ENCODE peak calls at places on chromosomes 13 and 19, in five cellular contexts. One of them, this sample, is unnamed.
A peak's percentile ranks its signal among the peaks of the same experiment; 100 is the strongest.

GRCh38 chr13:65808061-65808460 is 1422.1 kb downstream of the PCDH9 start:
- DNase-seq in colonic mucosa: no peak
- DNase-seq in transverse colon: no peak
- DNase-seq in keratinocyte: no peak
- DNase-seq in PC-9: no peak
- DNase-seq in this sample: no peak

GRCh38 chr19:4657835-4658234 is 12.3 kb downstream of the MYDGF start:
- DNase-seq in transverse colon: no peak
- DNase-seq in PC-9: no peak
- DNase-seq in colonic mucosa: no peak
- DNase-seq in keratinocyte: no peak
- DNase-seq in this sample: no peak

GRCh38 chr19:33557720-33558119 is 36.1 kb upstream of the PEPD start:
- DNase-seq in transverse colon: no peak
- DNase-seq in colonic mucosa: no peak
- DNase-seq in keratinocyte: no peak
- DNase-seq in PC-9: no peak
- DNase-seq in this sample: no peak

GRCh38 chr13:65292488-65292901 is 1937.6 kb downstream of the PCDH9 start:
- DNase-seq in PC-9: no peak
- DNase-seq in transverse colon: no peak
- DNase-seq in colonic mucosa: no peak
- DNase-seq in keratinocyte: no peak
- DNase-seq in this sample: no peak

GRCh38 chr13:25046274-25046984 is 49.5 kb upstream of the PABPC3 start:
- DNase-seq in colonic mucosa: no peak
- DNase-seq in transverse colon: no peak
- DNase-seq in PC-9: no peak
- DNase-seq in keratinocyte: no peak
- DNase-seq in this sample: peak; percentile 77

GRCh38 chr13:113397606-113398425 is 33.9 kb upstream of the GRTP1 start:
- DNase-seq in PC-9: no peak
- DNase-seq in transverse colon: no peak
- DNase-seq in keratinocyte: no peak
- DNase-seq in colonic mucosa: no peak
- DNase-seq in this sample: no peak

GRCh38 chr19:48738557-48739399 is 1.6 kb downstream of the RASIP1 start:
- DNase-seq in keratinocyte: peak; percentile 74
- DNase-seq in transverse colon: peak; percentile 97
- DNase-seq in PC-9: peak; percentile 96
- DNase-seq in colonic mucosa: peak; percentile 99
- DNase-seq in this sample: peak; percentile 98

GRCh38 chr13:76455960-76456359 is 430.2 kb downstream of the KCTD12 start:
- DNase-seq in keratinocyte: no peak
- DNase-seq in colonic mucosa: no peak
- DNase-seq in PC-9: no peak
- DNase-seq in transverse colon: no peak
- DNase-seq in this sample: no peak

GRCh38 chr13:47632311-47632710 is 368.8 kb downstream of the SUCLA2 start:
- DNase-seq in keratinocyte: no peak
- DNase-seq in PC-9: no peak
- DNase-seq in colonic mucosa: no peak
- DNase-seq in transverse colon: no peak
- DNase-seq in this sample: peak; percentile 96

GRCh38 chr13:37040789-37041188 is 18.7 kb downstream of the SUPT20H start:
- DNase-seq in transverse colon: no peak
- DNase-seq in PC-9: no peak
- DNase-seq in keratinocyte: no peak
- DNase-seq in colonic mucosa: no peak
- DNase-seq in this sample: no peak

GRCh38 chr19:46015080-46015960 is 7.5 kb downstream of the PGLYRP1 start:
- DNase-seq in keratinocyte: peak; percentile 48
- DNase-seq in colonic mucosa: peak; percentile 90
- DNase-seq in PC-9: peak; percentile 83
- DNase-seq in transverse colon: peak; percentile 83
- DNase-seq in this sample: peak; percentile 75

GRCh38 chr19:3249408-3249807 is 24.9 kb downstream of the CELF5 start:
- DNase-seq in keratinocyte: no peak
- DNase-seq in transverse colon: no peak
- DNase-seq in PC-9: no peak
- DNase-seq in colonic mucosa: no peak
- DNase-seq in this sample: peak; percentile 68

GRCh38 chr13:24459234-24459633 is 53.3 kb downstream of the PARP4 start:
- DNase-seq in PC-9: no peak
- DNase-seq in transverse colon: no peak
- DNase-seq in colonic mucosa: no peak
- DNase-seq in keratinocyte: no peak
- DNase-seq in this sample: no peak

DNA sequence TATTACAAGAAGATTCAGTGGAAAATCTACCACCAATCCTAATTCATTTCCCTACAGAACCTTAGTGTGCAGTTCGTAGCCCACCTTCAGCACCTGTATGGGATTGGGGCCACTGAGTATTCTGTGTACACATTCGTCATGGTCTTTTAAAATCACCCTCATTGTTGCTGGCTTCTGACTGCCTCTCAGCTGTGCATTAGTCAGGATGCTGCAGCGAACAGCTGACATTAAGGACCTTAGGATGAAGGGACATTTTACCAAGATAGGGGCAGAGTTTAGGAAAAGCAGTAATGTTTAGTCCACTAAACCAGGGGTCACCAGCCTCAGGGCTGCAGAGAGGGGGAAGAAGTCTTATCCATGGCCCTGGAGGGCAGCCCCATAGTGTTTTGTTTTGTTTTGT is 176.5 kb downstream of the COL4A1 start:
- DNase-seq in transverse colon: no peak
- DNase-seq in keratinocyte: no peak
- DNase-seq in PC-9: no peak
- DNase-seq in colonic mucosa: no peak
- DNase-seq in this sample: no peak
- H3K4me3 ChIP-seq in transverse colon: no peak overlapping the region
- H3K4me3 ChIP-seq in keratinocyte: no peak overlapping the region
- H3K4me3 ChIP-seq in PC-9: no peak overlapping the region
- H3K4me3 ChIP-seq in colonic mucosa: no peak overlapping the region
- H3K4me3 ChIP-seq in this sample: no peak overlapping the region

GRCh38 chr13:44129418-44129817 is 244.2 kb upstream of the SERP2 start:
- DNase-seq in PC-9: no peak
- DNase-seq in keratinocyte: no peak
- DNase-seq in colonic mucosa: no peak
- DNase-seq in transverse colon: no peak
- DNase-seq in this sample: no peak

GRCh38 chr13:44131069-44131614 is 242.5 kb upstream of the SERP2 start:
- DNase-seq in keratinocyte: no peak
- DNase-seq in colonic mucosa: no peak
- DNase-seq in PC-9: no peak
- DNase-seq in transverse colon: no peak
- DNase-seq in this sample: no peak

GRCh38 chr13:44132710-44133109 is 240.9 kb upstream of the SERP2 start:
- DNase-seq in keratinocyte: no peak
- DNase-seq in PC-9: peak; percentile 30
- DNase-seq in colonic mucosa: no peak
- DNase-seq in transverse colon: peak; percentile 21
- DNase-seq in this sample: no peak

GRCh38 chr13:44125943-44126469 is 246.3 kb downstream of the LACC1 start:
- DNase-seq in colonic mucosa: no peak
- DNase-seq in keratinocyte: no peak
- DNase-seq in PC-9: no peak
- DNase-seq in transverse colon: no peak
- DNase-seq in this sample: no peak

DNA sequence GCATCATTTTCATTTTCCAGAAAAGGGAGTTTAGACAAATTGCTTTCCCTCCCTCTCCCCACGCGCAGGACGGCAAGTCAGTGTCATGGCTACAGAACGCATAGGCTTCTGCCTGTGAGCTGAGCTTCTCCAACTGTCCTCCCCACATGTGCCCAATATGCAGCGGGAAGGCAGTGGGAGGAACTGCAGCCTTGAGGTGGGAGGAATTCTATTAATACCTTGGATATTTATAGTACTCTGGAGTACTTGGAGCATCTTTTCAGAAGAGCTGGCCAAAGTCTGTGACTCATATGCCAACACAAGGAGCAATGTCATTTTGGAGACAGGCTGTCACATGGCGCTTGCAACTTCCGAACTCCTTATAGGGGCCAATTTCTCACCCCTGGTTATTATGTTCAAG is 245.1 kb upstream of the SERP2 start:
- DNase-seq in PC-9: no peak
- DNase-seq in transverse colon: no peak
- DNase-seq in keratinocyte: no peak
- DNase-seq in colonic mucosa: no peak
- DNase-seq in this sample: no peak
- TF ChIP-seq CTCF in PC-9: no peak
- TF ChIP-seq CTCF in transverse colon: no peak
- TF ChIP-seq CTCF in keratinocyte: no peak
- TF ChIP-seq CTCF in colonic mucosa: no peak
- TF ChIP-seq CTCF in this sample: no peak

GRCh38 chr13:75405976-75406703 is 75.8 kb downstream of the TBC1D4 start:
- DNase-seq in keratinocyte: no peak
- DNase-seq in transverse colon: no peak
- DNase-seq in PC-9: no peak
- DNase-seq in colonic mucosa: no peak
- DNase-seq in this sample: no peak
- H3K27ac ChIP-seq in keratinocyte: no peak overlapping the region
- H3K27ac ChIP-seq in transverse colon: no peak overlapping the region
- H3K27ac ChIP-seq in PC-9: no peak overlapping the region
- H3K27ac ChIP-seq in colonic mucosa: no peak overlapping the region
- H3K27ac ChIP-seq in this sample: no peak overlapping the region

DNA sequence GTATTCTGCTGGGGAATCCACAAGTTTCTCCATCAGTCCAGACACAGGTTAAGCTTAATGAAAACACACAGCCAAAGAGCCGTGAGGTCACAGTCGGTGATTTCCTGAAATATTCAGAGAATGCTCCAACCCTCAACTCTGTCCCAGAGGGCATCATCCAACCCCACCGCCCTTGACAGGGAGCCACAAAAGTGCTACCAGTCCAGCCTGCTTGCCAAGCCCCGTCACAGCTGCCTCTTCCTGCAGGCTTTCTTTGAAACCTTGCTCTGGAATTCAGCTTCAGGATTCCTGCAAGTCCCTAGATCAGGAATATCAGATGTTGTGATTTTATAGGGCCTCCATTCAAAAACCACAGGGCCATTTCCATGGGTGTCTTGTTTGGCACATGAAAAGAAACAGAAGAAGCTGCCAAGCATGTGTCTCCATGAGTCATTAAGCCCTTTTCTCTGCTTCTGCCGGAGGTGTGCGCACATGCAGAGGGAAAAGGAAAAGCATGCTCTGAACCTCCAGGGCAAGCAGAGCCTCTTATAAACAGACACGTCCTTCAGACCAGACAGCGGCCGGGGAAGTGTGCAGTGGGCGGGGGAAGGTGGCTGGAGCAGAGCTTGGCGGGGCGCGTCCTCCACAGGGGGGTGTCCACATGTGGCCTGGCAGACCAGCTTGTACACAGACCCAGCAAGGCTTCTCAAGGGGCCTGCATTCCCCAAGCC is 164.7 kb downstream of the KATNAL1 start:
- DNase-seq in transverse colon: peak; percentile 34
- DNase-seq in PC-9: peak; percentile 87
- DNase-seq in keratinocyte: peak; percentile 83
- DNase-seq in colonic mucosa: no peak
- DNase-seq in this sample: no peak
- H3K4me3 ChIP-seq in transverse colon: no peak overlapping the region
- H3K4me3 ChIP-seq in PC-9: no peak overlapping the region
- H3K4me3 ChIP-seq in keratinocyte: no peak overlapping the region
- H3K4me3 ChIP-seq in colonic mucosa: no peak overlapping the region
- H3K4me3 ChIP-seq in this sample: no peak overlapping the region

GRCh38 chr19:28940751-28941500 is 272.0 kb downstream of the UQCRFS1 start:
- DNase-seq in transverse colon: no peak
- DNase-seq in keratinocyte: no peak
- DNase-seq in PC-9: no peak
- DNase-seq in colonic mucosa: no peak
- DNase-seq in this sample: no peak
- TF ChIP-seq CTCF in transverse colon: no peak
- TF ChIP-seq CTCF in keratinocyte: no peak
- TF ChIP-seq CTCF in PC-9: no peak
- TF ChIP-seq CTCF in colonic mucosa: no peak
- TF ChIP-seq CTCF in this sample: no peak

GRCh38 chr13:111275995-111276618 is 44.3 kb upstream of the TEX29 start:
- DNase-seq in colonic mucosa: no peak
- DNase-seq in PC-9: no peak
- DNase-seq in keratinocyte: no peak
- DNase-seq in transverse colon: no peak
- DNase-seq in this sample: no peak
- H3K27ac ChIP-seq in colonic mucosa: no peak overlapping the region
- H3K27ac ChIP-seq in PC-9: no peak overlapping the region
- H3K27ac ChIP-seq in keratinocyte: no peak overlapping the region
- H3K27ac ChIP-seq in transverse colon: no peak overlapping the region
- H3K27ac ChIP-seq in this sample: no peak overlapping the region

GRCh38 chr19:677201-677600 is 1.0 kb downstream of the FSTL3 start:
- DNase-seq in PC-9: peak; percentile 92
- DNase-seq in colonic mucosa: peak; percentile 57
- DNase-seq in transverse colon: peak; percentile 63
- DNase-seq in keratinocyte: no peak
- DNase-seq in this sample: no peak
- H3K4me3 ChIP-seq in PC-9: peak overlapping the region; percentile 72
- H3K4me3 ChIP-seq in colonic mucosa: peak overlapping the region; percentile 36
- H3K4me3 ChIP-seq in transverse colon: peak overlapping the region; percentile 33
- H3K4me3 ChIP-seq in keratinocyte: peak overlapping the region; percentile 76
- H3K4me3 ChIP-seq in this sample: no peak overlapping the region

GRCh38 chr13:20232556-20233277 is 598 bp upstream of the GJB6 start:
- DNase-seq in colonic mucosa: no peak
- DNase-seq in transverse colon: no peak
- DNase-seq in keratinocyte: no peak
- DNase-seq in PC-9: no peak
- DNase-seq in this sample: no peak

GRCh38 chr13:20227288-20227687 is 4.8 kb downstream of the GJB6 start:
- DNase-seq in keratinocyte: no peak
- DNase-seq in PC-9: no peak
- DNase-seq in colonic mucosa: no peak
- DNase-seq in transverse colon: no peak
- DNase-seq in this sample: no peak

GRCh38 chr13:20227730-20228129 is 4.4 kb downstream of the GJB6 start:
- DNase-seq in PC-9: no peak
- DNase-seq in keratinocyte: no peak
- DNase-seq in transverse colon: no peak
- DNase-seq in colonic mucosa: no peak
- DNase-seq in this sample: no peak

GRCh38 chr13:20230913-20231838 is 943 bp downstream of the GJB6 start:
- DNase-seq in transverse colon: no peak
- DNase-seq in keratinocyte: no peak
- DNase-seq in colonic mucosa: no peak
- DNase-seq in PC-9: no peak
- DNase-seq in this sample: no peak

GRCh38 chr13:20231839-20232555 is at the start of gene GJB6:
- DNase-seq in keratinocyte: no peak
- DNase-seq in transverse colon: peak; percentile 32
- DNase-seq in PC-9: no peak
- DNase-seq in colonic mucosa: no peak
- DNase-seq in this sample: no peak
- TF ChIP-seq CTCF in keratinocyte: no peak
- TF ChIP-seq CTCF in transverse colon: no peak
- TF ChIP-seq CTCF in PC-9: no peak
- TF ChIP-seq CTCF in colonic mucosa: no peak
- TF ChIP-seq CTCF in this sample: no peak

DNA sequence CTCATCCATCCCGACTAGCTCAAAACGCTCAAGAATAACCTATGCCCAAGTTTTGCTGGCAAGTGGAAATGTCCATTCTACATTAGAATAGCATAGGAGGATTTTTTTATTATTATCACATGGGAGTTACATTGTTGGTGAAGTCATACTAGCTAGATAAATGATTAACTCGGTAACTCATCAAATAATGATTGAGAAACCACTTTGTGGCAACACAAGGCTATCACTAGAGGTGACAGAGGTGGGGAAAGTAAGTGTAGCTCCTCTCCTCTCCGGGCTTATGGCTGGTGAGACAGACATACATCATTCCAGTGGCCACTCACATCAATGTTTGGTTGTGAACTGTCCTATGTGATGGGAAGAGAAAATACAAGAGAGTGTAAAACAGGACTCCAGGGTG is 161.6 kb downstream of the ZIC5 start:
- DNase-seq in colonic mucosa: no peak
- DNase-seq in transverse colon: no peak
- DNase-seq in PC-9: no peak
- DNase-seq in keratinocyte: no peak
- DNase-seq in this sample: no peak
- H3K27ac ChIP-seq in colonic mucosa: no peak overlapping the region
- H3K27ac ChIP-seq in transverse colon: no peak overlapping the region
- H3K27ac ChIP-seq in PC-9: no peak overlapping the region
- H3K27ac ChIP-seq in keratinocyte: no peak overlapping the region
- H3K27ac ChIP-seq in this sample: no peak overlapping the region

This sample was measured in WERI-Rb-1.